ENCODE peak calls at places on chromosomes 7 and 10, in five cellular contexts. S is IMR-90, L is neural progenitor cell, T is GM23338, W is neuronal stem cell. Y is an unnamed sample.

GRCh38 chr10:26334932-26335573 is 103.1 kb upstream of the APBB1IP start:
- DNase-seq in S (peak; percentile 6), L (peak; percentile 81), T (peak; percentile 85), W (peak; percentile 55), Y (peak; percentile 93)

GRCh38 chr7:145411066-145411465 is 575.2 kb upstream of the TPK1 start:
- DNase-seq in S (no peak), L (no peak), T (no peak), W (no peak), Y (no peak)

GRCh38 chr10:74238031-74238431 is 87.0 kb downstream of the ADK start:
- DNase-seq in S (peak; percentile 57), L (no peak), T (no peak), W (no peak), Y (no peak)

GRCh38 chr7:927031-927671 is 27.3 kb downstream of the ADAP1 start:
- DNase-seq in S (no peak), L (no peak), T (no peak), W (no peak), Y (no peak)

GRCh38 chr7:159098795-159099194 is 45.9 kb downstream of the VIPR2 start:
- DNase-seq in S (no peak), L (no peak), T (no peak), W (no peak), Y (no peak)

GRCh38 chr10:70074971-70075370 is 22.3 kb downstream of the MACROH2A2 start:
- DNase-seq in S (no peak), L (no peak), T (no peak), W (no peak), Y (no peak)

GRCh38 chr7:37853468-37853867 is 5.1 kb downstream of the NME8 start:
- DNase-seq in S (no peak), L (no peak), T (peak; percentile 18), W (no peak), Y (peak; percentile 64)

GRCh38 chr7:55537458-55537825 is 34.9 kb downstream of the VOPP1 start:
- DNase-seq in S (no peak), L (no peak), T (no peak), W (no peak), Y (no peak)

GRCh38 chr7:4766666-4767530 is 8.5 kb upstream of the AP5Z1 start:
- DNase-seq in S (no peak), L (no peak), T (no peak), W (no peak), Y (no peak)

GRCh38 chr7:100983451-100984187 is 14.3 kb downstream of the MUC12 start:
- DNase-seq in S (peak; percentile 31), L (no peak), T (no peak), W (no peak), Y (no peak)

GRCh38 chr10:89003344-89003743 is 12.7 kb downstream of the FAS start:
- DNase-seq in S (peak; percentile 18), L (no peak), T (no peak), W (no peak), Y (peak; percentile 55)

GRCh38 chr7:21869785-21870402 is 75.8 kb downstream of the CDCA7L start:
- DNase-seq in S (peak; percentile 37), L (peak; percentile 28), T (peak; percentile 55), W (no peak), Y (no peak)

GRCh38 chr10:128080641-128081040 is 45.6 kb downstream of the MKI67 start:
- DNase-seq in S (no peak), L (no peak), T (no peak), W (no peak), Y (no peak)

GRCh38 chr7:127949670-127950069 is 81.6 kb downstream of the LRRC4 start:
- DNase-seq in S (no peak), L (peak; percentile 57), T (peak; percentile 46), W (no peak), Y (no peak)

GRCh38 chr7:24908757-24909156 is 71.2 kb downstream of the OSBPL3 start:
- DNase-seq in S (no peak), L (no peak), T (no peak), W (no peak), Y (no peak)

GRCh38 chr10:110957603-110958002 is 38.2 kb downstream of the SHOC2 start:
- DNase-seq in S (no peak), L (no peak), T (no peak), W (no peak), Y (no peak)

GRCh38 chr7:43076606-43077005 is 35.8 kb upstream of the HECW1 start:
- DNase-seq in S (no peak), L (no peak), T (no peak), W (no peak), Y (no peak)

GRCh38 chr10:47165168-47165710 is 134.8 kb upstream of the GDF10 start:
- DNase-seq in S (no peak), L (no peak), T (no peak), W (no peak), Y (no peak)

GRCh38 chr7:142749218-142749993 is at the start of gene PRSS1:
- DNase-seq in S (no peak), L (no peak), T (no peak), W (no peak), Y (no peak)

GRCh38 chr10:124736491-124737136 is 7.6 kb downstream of the FAM53B start:
- DNase-seq in S (peak; percentile 82), L (no peak), T (no peak), W (no peak), Y (no peak)
- H3K4me2 ChIP-seq in S (no peak overlapping the region), L (no peak overlapping the region), T (peak overlapping the region; percentile 68), W (no peak overlapping the region), Y (peak overlapping the region; percentile 75)

DNA sequence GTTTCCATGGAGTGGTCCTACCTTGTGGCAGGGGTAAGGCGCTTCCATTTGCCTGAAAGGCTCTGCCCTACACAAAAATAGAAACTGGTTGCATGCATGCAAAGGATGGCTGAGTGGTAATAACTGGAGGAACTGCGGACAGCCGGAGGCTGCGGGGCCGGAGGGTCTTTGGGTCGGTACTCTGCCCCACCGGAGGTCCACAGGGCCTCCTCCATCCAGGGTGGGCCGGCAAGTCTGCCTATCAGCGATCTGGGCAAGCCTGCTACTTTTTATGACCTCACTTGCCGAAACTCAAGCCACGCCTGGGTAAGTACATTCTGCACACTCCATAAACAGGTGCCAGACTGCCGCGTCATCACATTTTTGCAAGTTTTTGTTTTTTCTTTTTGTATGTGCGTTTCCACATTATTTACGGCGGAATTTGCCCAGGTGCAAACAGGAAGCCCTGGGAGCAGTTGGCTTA is 30.0 kb downstream of the TACC2 start:
- DNase-seq in S (no peak), L (no peak), T (no peak), W (no peak), Y (no peak)
- H3K4me3 ChIP-seq in S (no peak overlapping the region), L (peak overlapping the region; percentile 40), T (no peak overlapping the region), W (no peak overlapping the region), Y (no peak overlapping the region)

DNA sequence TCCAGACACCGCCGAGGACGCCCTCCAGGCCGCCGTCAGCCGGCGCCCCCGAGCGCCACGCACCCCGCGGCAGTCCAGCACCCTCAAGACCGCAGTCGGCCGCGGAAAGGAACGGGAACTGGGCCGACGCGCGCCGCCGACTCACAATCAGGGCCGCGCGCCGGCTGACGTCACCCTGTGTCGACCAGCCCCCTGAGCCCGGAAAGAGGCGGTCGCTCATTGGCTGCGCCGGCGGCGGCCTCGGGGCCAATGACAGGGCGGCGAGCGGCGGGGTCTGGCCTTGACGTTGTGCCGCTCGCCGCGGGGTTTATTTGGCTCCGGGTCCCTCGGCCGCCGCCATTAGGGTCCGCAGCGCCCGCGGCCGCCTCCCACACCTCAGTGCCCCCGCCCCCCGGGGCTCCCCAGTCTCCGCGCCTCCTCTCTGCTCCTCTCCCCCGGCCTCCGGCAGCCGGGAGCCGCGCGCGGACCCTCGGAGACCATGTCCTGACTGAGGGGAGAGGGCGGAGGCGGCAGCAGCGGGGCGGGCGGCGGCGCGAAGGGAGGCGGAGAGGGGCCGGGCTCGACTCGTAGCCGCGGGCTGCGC is 25.2 kb upstream of the ZRANB1 start:
- DNase-seq in S (peak; percentile 94), L (peak; percentile 98), T (peak; percentile 98), W (peak; percentile 92), Y (peak; percentile 98)
- H3K4me2 ChIP-seq in S (peak overlapping the region; percentile 94), L (peak overlapping the region; percentile 83), T (peak overlapping the region; percentile 93), W (peak overlapping the region; percentile 54), Y (peak overlapping the region; percentile 86)

GRCh38 chr7:29091121-29091601 is 55.2 kb downstream of the CPVL start:
- DNase-seq in S (no peak), L (peak; percentile 15), T (peak; percentile 40), W (no peak), Y (no peak)
- H3K4me3 ChIP-seq in S (peak overlapping the region; percentile 49), L (no peak overlapping the region), T (no peak overlapping the region), W (no peak overlapping the region), Y (peak overlapping the region; percentile 56)

GRCh38 chr10:80187060-80187459 is 18.3 kb downstream of the ANXA11 start:
- DNase-seq in S (no peak), L (no peak), T (no peak), W (no peak), Y (no peak)

GRCh38 chr10:80185522-80186299 is 19.6 kb downstream of the ANXA11 start:
- DNase-seq in S (no peak), L (no peak), T (no peak), W (no peak), Y (no peak)

GRCh38 chr10:80188713-80189112 is 16.6 kb downstream of the ANXA11 start:
- DNase-seq in S (no peak), L (no peak), T (no peak), W (no peak), Y (no peak)

GRCh38 chr10:80186364-80187012 is 18.8 kb downstream of the ANXA11 start:
- DNase-seq in S (no peak), L (no peak), T (no peak), W (no peak), Y (no peak)

DNA sequence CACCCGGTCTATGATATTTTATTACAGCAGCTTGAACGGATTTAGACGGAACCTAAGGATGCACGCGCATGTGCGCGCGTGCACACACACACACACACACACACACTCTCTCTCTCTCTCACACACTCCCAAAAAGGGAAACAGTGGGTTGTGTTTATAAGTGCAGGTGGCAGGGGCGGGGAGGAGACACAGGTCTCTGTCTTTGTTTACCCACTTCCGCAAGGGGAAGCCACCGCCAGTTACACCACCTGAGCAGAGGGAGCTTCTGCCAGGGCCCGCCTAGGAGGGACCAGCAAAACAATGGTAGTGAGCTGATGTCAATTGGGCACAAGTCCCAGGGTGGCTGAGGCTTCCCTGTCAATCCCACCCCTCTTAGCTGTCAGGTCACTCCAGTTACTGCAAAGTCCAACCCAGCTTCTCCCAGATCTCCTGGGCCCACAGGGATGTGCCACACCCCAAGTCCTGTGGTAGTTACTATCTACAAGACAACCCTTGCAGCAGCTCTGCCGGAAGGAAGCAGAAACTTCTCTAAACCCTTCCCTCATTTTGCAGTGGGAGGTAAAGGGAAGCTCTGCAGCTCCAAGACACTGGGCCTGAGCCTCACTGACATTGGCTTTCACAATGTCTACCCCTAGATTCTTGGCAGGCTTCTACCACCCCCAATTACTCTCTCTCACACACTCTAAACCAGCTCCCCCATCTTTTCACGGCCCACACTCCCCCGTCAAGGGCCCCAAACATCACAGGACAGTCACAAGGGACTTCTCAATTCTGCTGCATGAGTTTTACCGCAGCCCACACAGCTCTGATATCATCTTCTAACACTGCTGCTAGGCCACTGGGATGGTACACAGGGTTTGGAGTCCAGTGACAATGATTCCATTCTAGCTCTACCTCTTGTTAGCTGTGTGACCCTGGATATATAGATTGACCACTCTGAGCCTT is 17.6 kb downstream of the ANXA11 start:
- DNase-seq in S (no peak), L (no peak), T (no peak), W (no peak), Y (peak; percentile 79)
- H3K4me2 ChIP-seq in S (no peak overlapping the region), L (no peak overlapping the region), T (no peak overlapping the region), W (no peak overlapping the region), Y (peak overlapping the region; percentile 57)